ENCODE peak calls at places on chromosomes 7 and 10, in five cellular contexts. W, S, F, V and R are unnamed samples.

GRCh38 chr10:94383515-94383914 is 18.8 kb upstream of the TBC1D12 start:
- DNase-seq in S (no peak), V (no peak), W (no peak), F (no peak), R (no peak)

GRCh38 chr7:9181356-9181755 is 747.9 kb downstream of the NXPH1 start:
- DNase-seq in V (no peak), F (no peak), S (no peak), W (no peak), R (no peak)

GRCh38 chr7:8913687-8914086 is 480.3 kb downstream of the NXPH1 start:
- DNase-seq in W (no peak), F (no peak), S (no peak), V (no peak), R (peak)

GRCh38 chr10:128087884-128088695 is 38.1 kb downstream of the MKI67 start:
- DNase-seq in F (peak), W (no peak), S (peak), V (no peak), R (peak)

GRCh38 chr7:138167869-138168296 is 91.6 kb downstream of the AKR1D1 start:
- DNase-seq in W (no peak), F (no peak), S (no peak), V (no peak), R (no peak)

GRCh38 chr10:104308439-104308903 is 29.8 kb downstream of the ITPRIP start:
- DNase-seq in F (no peak), V (peak), W (no peak), S (no peak), R (no peak)

GRCh38 chr7:68770649-68771048 is 827.6 kb upstream of the AUTS2 start:
- DNase-seq in V (no peak), S (no peak), F (peak), W (no peak), R (peak)

GRCh38 chr10:17685227-17685840 is 41.4 kb downstream of the STAM start:
- DNase-seq in F (no peak), S (no peak), W (no peak), V (peak), R (no peak)

GRCh38 chr7:140022582-140023211 is 40.1 kb downstream of the PARP12 start:
- DNase-seq in W (peak), S (no peak), F (no peak), V (no peak), R (no peak)

DNA sequence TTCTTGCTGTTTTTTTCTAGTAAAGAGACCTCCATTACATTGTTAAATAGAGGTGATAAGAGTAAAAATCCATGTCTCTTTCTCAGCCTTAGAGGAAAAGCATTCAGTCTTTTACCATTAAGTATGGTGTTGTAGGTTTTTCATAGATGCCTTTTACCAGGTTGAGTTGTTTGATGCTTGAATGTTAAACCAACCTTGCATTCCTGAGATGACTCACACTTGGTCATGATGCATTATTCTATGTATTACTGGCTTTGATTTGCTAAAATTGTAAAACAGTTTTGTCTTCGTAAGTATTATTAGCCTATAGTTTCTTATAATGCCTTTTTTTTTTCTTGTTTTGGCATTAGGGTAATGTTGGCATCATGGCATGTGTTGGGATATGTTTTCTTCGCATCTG is 90.0 kb downstream of the ANKRD61 start:
- DNase-seq in S (no peak), W (peak), V (no peak), F (no peak), R (no peak)
- TF ChIP-seq MXI1 in S (no peak), W (no peak), V (no peak), F (no peak), R (no peak)

DNA sequence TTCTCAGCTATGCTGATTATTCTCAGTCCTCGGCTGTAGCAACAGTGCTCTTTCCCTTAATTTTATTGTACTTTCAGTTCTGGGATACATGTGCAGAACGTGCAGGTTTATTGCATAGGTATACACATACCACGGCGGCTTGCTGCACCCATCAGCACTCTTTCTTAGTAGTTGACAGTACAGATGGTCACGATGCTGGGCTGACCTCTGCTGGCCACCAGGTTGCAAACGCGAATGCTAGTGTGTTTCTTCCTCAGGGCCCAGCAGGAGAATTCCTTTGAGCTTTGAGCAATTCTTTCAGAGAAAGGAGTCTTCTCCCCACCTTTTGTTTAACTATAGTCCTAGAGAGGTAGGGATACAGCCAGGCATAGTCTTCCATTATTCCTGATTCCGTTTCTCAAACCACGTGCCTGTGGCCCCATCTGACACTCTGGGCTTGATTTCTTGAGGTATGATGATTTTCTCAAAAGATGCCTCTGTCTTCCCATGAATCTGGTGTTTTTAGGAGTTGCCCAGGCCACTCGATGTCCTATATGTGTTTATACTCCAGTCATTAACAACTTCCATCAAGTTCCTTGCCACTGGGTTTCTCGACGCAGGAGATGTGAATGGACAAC is 48.9 kb upstream of the CDC14C start:
- DNase-seq in V (no peak), S (peak), F (no peak), W (no peak), R (peak)
- TF ChIP-seq MXI1 in V (no peak), S (no peak), F (no peak), W (no peak), R (no peak)

GRCh38 chr10:67599597-67599996 is 96.4 kb downstream of the CTNNA3 start:
- DNase-seq in V (no peak), S (no peak), F (no peak), W (no peak), R (no peak)

GRCh38 chr10:67603701-67604100 is 92.3 kb downstream of the CTNNA3 start:
- DNase-seq in V (no peak), W (peak), F (no peak), S (no peak), R (no peak)

GRCh38 chr10:67603086-67603485 is 92.9 kb downstream of the CTNNA3 start:
- DNase-seq in V (no peak), W (no peak), F (no peak), S (no peak), R (no peak)

GRCh38 chr10:67606572-67606971 is 89.4 kb downstream of the CTNNA3 start:
- DNase-seq in F (no peak), W (peak), V (no peak), S (no peak), R (no peak)

GRCh38 chr10:67602268-67602950 is 93.6 kb downstream of the CTNNA3 start:
- DNase-seq in W (peak), F (no peak), S (no peak), V (no peak), R (no peak)
- TF ChIP-seq MXI1 in W (no peak), F (no peak), S (no peak), V (no peak), R (no peak)

GRCh38 chr10:112383325-112383724 is 9.4 kb downstream of the ACSL5 start:
- DNase-seq in V (no peak), F (peak), W (peak), S (peak), R (no peak)
- TF ChIP-seq MXI1 in V (no peak), F (no peak), W (no peak), S (no peak), R (no peak)

GRCh38 chr7:108066486-108066885 is 63.5 kb upstream of the LAMB1 start:
- DNase-seq in F (no peak), S (peak), V (no peak), W (no peak), R (no peak)
- TF ChIP-seq MXI1 in F (no peak), S (no peak), V (no peak), W (no peak), R (no peak)

GRCh38 chr7:42561797-42562196 is 324.8 kb upstream of the GLI3 start:
- DNase-seq in V (no peak), W (no peak), F (no peak), S (no peak), R (no peak)
- TF ChIP-seq MXI1 in V (no peak), W (no peak), F (no peak), S (no peak), R (no peak)

GRCh38 chr10:110758898-110759297 is 112.8 kb upstream of the PDCD4 start:
- DNase-seq in W (peak), V (no peak), F (no peak), S (no peak), R (no peak)
- TF ChIP-seq MXI1 in W (no peak), V (no peak), F (no peak), S (no peak), R (no peak)

DNA sequence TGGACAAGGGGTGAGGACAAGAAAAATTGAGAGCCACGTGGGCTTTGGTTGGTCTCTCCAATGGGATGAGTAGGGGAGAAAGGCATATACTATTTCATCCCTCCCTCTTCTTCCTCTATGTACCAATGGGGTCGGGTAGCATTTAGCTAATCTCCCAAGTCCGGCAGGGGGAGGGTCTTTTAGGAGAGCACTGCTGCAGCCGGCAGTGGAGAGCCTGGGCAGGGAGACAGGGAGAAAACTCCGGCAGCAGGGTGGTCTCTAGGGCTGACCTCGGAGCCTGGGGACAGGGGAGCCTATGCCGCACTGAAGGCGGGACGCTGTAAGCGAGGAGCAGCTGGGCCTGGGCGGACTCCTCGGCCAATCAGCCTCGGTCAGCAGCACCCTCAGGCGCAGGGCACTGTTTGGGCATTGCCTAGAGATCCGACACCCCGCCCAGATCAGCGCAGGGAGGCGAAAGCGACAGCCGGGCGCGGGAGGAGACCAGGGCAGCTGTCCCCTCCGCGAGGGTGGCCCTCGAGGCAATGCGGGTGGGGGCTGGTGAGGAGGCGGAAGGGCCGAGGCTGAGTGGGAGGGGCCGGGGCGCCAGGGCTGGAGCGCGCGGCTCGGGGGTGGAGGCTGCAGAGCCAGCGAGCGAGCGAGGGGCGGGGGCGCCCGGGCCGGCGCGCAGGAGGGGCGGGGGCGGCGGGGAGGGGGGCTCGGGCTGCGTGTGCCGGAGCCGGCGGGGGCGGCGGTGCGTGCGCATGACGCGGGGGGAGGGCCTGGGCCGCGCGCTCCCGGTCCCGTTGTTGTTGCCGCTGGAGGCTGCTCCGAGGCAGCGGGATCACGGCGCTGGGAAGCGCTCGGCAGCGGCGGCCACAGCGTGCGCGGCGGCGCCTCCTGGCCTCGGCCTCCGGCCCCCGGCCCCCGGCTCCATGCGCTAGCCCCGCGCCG is at the start of gene AGAP3:
- DNase-seq in S (peak), W (peak), V (no peak), F (peak), R (peak)
- TF ChIP-seq MXI1 in S (peak), W (peak), V (no peak), F (no peak), R (peak)

GRCh38 chr10:49138361-49138891 is 4.6 kb upstream of the FAM170B start:
- DNase-seq in V (no peak), W (peak), F (no peak), S (no peak), R (no peak)
- TF ChIP-seq MXI1 in V (no peak), W (no peak), F (no peak), S (no peak), R (no peak)